ENCODE peak calls at places on chromosomes 12 and 14, in six cellular contexts. J is NCI-H748 treated with DMSO at 0.1 percent for 48 hours; H is stimulated activated CD4-positive, alpha-beta T cell treated with anti-CD3 and anti-CD28 coated beads, Interleukin-4, amount 100 ng/mL, for 1 hour; T is stimulated activated CD8-positive, alpha-beta memory T cell treated with anti-CD3 and anti-CD28 coated beads, Interleukin-15, amount 100 ng/mL, for 24 hours; B is activated T-helper 1 cell treated with Interleukin-2 at 50 U/mL for 16 hours; W is lower leg skin. M is an unnamed sample.
A peak's percentile ranks its signal among the peaks of the same experiment; 100 is the strongest.

GRCh38 chr12:131828671-131829350 is 618 bp downstream of the MMP17 start:
- DNase-seq in J (no peak), W (no peak), T (no peak), H (peak; percentile 23), B (no peak), M (peak; percentile 26)

GRCh38 chr12:121802485-121802842 is 1.3 kb upstream of the SETD1B start:
- DNase-seq in T (no peak), J (no peak), H (no peak), B (no peak), W (no peak), M (no peak)

GRCh38 chr12:124757329-124757728 is 106.3 kb downstream of the SCARB1 start:
- DNase-seq in W (no peak), B (no peak), T (no peak), J (no peak), H (no peak), M (no peak)

GRCh38 chr14:21860172-21860571 is 186.6 kb upstream of the OR4E1 start:
- DNase-seq in B (no peak), H (no peak), J (no peak), T (no peak), W (no peak), M (no peak)

GRCh38 chr12:64627781-64628180 is 17.5 kb downstream of the RASSF3 start:
- DNase-seq in T (no peak), H (no peak), J (no peak), W (no peak), B (no peak), M (no peak)

GRCh38 chr12:59472273-59472672 is 123.6 kb upstream of the SLC16A7 start:
- DNase-seq in J (no peak), H (no peak), T (no peak), W (no peak), B (no peak), M (no peak)

GRCh38 chr14:65792208-65792905 is 379.8 kb downstream of the FUT8 start:
- DNase-seq in J (no peak), T (no peak), W (no peak), H (no peak), B (no peak), M (no peak)

GRCh38 chr14:81990312-81990761 is 456.7 kb upstream of the SEL1L start:
- DNase-seq in B (no peak), T (no peak), J (peak; percentile 62), W (no peak), H (peak; percentile 1), M (no peak)

GRCh38 chr12:57518920-57519757 is 1.2 kb downstream of the DDIT3 start:
- DNase-seq in J (no peak), T (no peak), W (peak; percentile 85), B (no peak), H (peak; percentile 18), M (no peak)